ENCODE peak calls at places on chromosomes 7 and 10, in five cellular contexts. B, H, X, K and F are unnamed samples.

GRCh38 chr7:125383324-125383723 is 453.7 kb upstream of the POT1 start:
- DNase-seq in B (no peak), X (no peak), H (no peak), K (no peak), F (no peak)

GRCh38 chr10:12556057-12556456 is 206.7 kb downstream of the CAMK1D start:
- DNase-seq in K (no peak), X (no peak), B (peak), H (no peak), F (no peak)

GRCh38 chr7:148711191-148712102 is 12.7 kb downstream of the CUL1 start:
- DNase-seq in K (no peak), X (no peak), H (no peak), B (no peak), F (no peak)

GRCh38 chr7:78024591-78024990 is 226.0 kb downstream of the PHTF2 start:
- DNase-seq in K (no peak), B (no peak), X (no peak), H (no peak), F (no peak)

GRCh38 chr10:128191847-128192246 is 65.6 kb upstream of the MKI67 start:
- DNase-seq in B (no peak), K (no peak), X (no peak), H (no peak), F (no peak)

GRCh38 chr7:148804343-148805234 is 79.5 kb downstream of the EZH2 start:
- DNase-seq in K (no peak), B (no peak), H (no peak), X (no peak), F (no peak)

GRCh38 chr7:44132039-44132438 is 8.7 kb upstream of the POLD2 start:
- DNase-seq in K (no peak), H (no peak), X (peak), B (no peak), F (no peak)

GRCh38 chr10:29420744-29421143 is 131.9 kb downstream of the LYZL1 start:
- DNase-seq in B (no peak), X (no peak), K (no peak), H (no peak), F (no peak)

GRCh38 chr10:99924451-99924850 is 85.3 kb downstream of the DNMBP start:
- DNase-seq in X (no peak), K (no peak), B (no peak), H (no peak), F (no peak)

GRCh38 chr7:99369767-99370353 is 4.7 kb upstream of the ARPC1B start:
- DNase-seq in K (no peak), B (no peak), X (peak), H (no peak), F (no peak)

GRCh38 chr7:46754135-46754730 is 827.7 kb downstream of the TNS3 start:
- DNase-seq in K (no peak), H (no peak), B (no peak), X (peak), F (no peak)

GRCh38 chr10:18561861-18562551 is 89.4 kb downstream of the NSUN6 start:
- DNase-seq in H (no peak), B (no peak), K (no peak), X (no peak), F (no peak)

GRCh38 chr10:75276029-75276872 is 40.5 kb upstream of the COMTD1 start:
- DNase-seq in B (no peak), K (no peak), H (no peak), X (peak), F (no peak)

GRCh38 chr7:72435913-72436480 is 23.9 kb upstream of the CALN1 start:
- DNase-seq in X (no peak), B (no peak), H (no peak), K (no peak), F (no peak)

GRCh38 chr10:101967713-101968112 is 88.3 kb downstream of the ARMH3 start:
- DNase-seq in H (no peak), B (no peak), K (no peak), X (no peak), F (no peak)

GRCh38 chr7:155602156-155602555 is 42.3 kb upstream of the RBM33 start:
- DNase-seq in X (no peak), H (no peak), K (no peak), B (no peak), F (no peak)

GRCh38 chr7:16978358-16979244 is 96.8 kb upstream of the AGR3 start:
- DNase-seq in K (no peak), B (peak), H (no peak), X (peak), F (no peak)

GRCh38 chr7:41874206-41874770 is 171.4 kb upstream of the INHBA start:
- DNase-seq in H (no peak), B (no peak), X (no peak), K (no peak), F (no peak)

GRCh38 chr7:44637788-44638594 is 31.6 kb downstream of the OGDH start:
- DNase-seq in B (no peak), X (peak), K (no peak), H (peak), F (peak)

GRCh38 chr7:77735457-77735856 is 39.2 kb downstream of the RSBN1L start:
- DNase-seq in B (no peak), K (no peak), X (no peak), H (no peak), F (no peak)

GRCh38 chr10:102752934-102753664 is 9.4 kb downstream of the WBP1L start:
- DNase-seq in B (no peak), K (no peak), X (peak), H (no peak), F (no peak)

GRCh38 chr10:84499846-84500245 is 171.5 kb downstream of the CCSER2 start:
- DNase-seq in X (no peak), K (no peak), B (no peak), H (no peak), F (no peak)

GRCh38 chr10:80156216-80156615 is 23.7 kb downstream of the PLAC9 start:
- DNase-seq in X (no peak), K (no peak), H (no peak), B (no peak), F (no peak)

GRCh38 chr7:128404826-128405344 is 4.9 kb downstream of the IMPDH1 start:
- DNase-seq in H (no peak), K (no peak), X (no peak), B (no peak), F (no peak)

GRCh38 chr10:82981137-82981723 is 1106.2 kb downstream of the NRG3 start:
- DNase-seq in B (peak), K (no peak), X (peak), H (no peak), F (no peak)

GRCh38 chr7:142445019-142445686 is 187.3 kb upstream of the PRSS58 start:
- DNase-seq in B (no peak), K (no peak), H (no peak), X (no peak), F (no peak)
- TF ChIP-seq CTCF in B (no peak), K (peak), H (no peak), X (peak), F (no peak)

DNA sequence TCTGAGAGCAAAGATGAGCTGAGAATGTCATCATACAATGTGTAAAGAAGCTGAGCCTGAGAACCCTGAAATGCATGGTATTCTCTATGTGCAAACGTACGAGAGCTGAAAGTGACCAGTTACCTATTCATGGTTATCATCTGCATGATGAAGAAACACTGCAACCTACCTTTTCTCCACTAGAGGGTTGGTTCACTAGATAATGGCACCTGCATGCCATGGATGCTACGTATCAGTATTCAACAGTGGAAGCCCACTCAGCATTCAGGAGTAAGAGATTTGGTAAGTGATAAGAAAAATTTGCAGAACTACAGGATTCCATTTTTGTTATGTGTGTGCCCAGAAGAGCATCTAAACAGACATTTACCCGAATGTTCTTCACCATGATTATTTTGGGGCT is 145.4 kb downstream of the PTPRN2 start:
- DNase-seq in H (no peak), K (no peak), X (no peak), B (no peak), F (no peak)
- TF ChIP-seq CTCF in H (peak), K (peak), X (no peak), B (no peak), F (no peak)

GRCh38 chr7:22653981-22654380 is 73.0 kb upstream of the IL6 start:
- DNase-seq in H (no peak), X (peak), B (no peak), K (no peak), F (no peak)
- TF ChIP-seq CTCF in H (no peak), X (no peak), B (no peak), K (no peak), F (no peak)

DNA sequence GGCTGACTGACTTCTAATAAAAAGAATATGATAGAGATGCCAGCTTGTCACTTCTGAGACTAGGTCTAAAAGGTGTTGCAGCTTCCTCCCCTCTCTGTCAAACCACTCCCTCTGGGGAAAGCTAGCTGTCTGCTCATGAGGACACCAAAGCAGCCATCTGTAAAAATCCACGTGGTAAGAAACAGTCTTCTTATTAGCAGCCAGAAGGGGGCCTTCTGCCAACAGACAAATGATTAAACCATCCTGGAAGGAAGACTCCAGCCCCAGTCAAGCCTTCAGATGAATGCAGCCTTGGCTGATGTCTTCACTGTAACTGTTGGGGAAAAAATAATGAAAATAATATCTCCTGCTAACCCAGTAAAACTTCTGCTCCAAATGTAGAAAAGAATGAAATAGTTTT is 41.9 kb upstream of the DAGLB start:
- DNase-seq in H (no peak), K (no peak), B (no peak), X (no peak), F (no peak)
- TF ChIP-seq CTCF in H (no peak), K (peak), B (no peak), X (no peak), F (no peak)

GRCh38 chr10:13784067-13784466 is 197.3 kb downstream of the PRPF18 start:
- DNase-seq in K (no peak), X (no peak), B (no peak), H (no peak), F (no peak)
- TF ChIP-seq CTCF in K (peak), X (peak), B (no peak), H (no peak), F (no peak)

GRCh38 chr7:1196950-1197349 is 35.7 kb upstream of the UNCX start:
- DNase-seq in H (no peak), X (no peak), K (no peak), B (no peak), F (no peak)

GRCh38 chr7:1197997-1198632 is 34.6 kb upstream of the UNCX start:
- DNase-seq in K (no peak), H (no peak), X (peak), B (no peak), F (no peak)

GRCh38 chr7:1189986-1190772 is 30.2 kb upstream of the ZFAND2A start:
- DNase-seq in X (no peak), B (no peak), K (no peak), H (no peak), F (no peak)

GRCh38 chr7:1192171-1192676 is 32.2 kb upstream of the ZFAND2A start:
- DNase-seq in K (no peak), H (no peak), X (peak), B (peak), F (no peak)

GRCh38 chr7:1193593-1194424 is 33.8 kb upstream of the ZFAND2A start:
- DNase-seq in K (no peak), B (no peak), H (no peak), X (peak), F (no peak)
- TF ChIP-seq CTCF in K (no peak), B (peak), H (peak), X (peak), F (no peak)